ENCODE peak calls at places on chromosomes 1 and 21, in nine cellular contexts. One of them, this sample, is unnamed.

GRCh38 chr1:100506221-100506620 is 31.7 kb upstream of the GPR88 start:
- DNase-seq in spleen: no peak
- DNase-seq in cardiac muscle cell: no peak
- DNase-seq in ovary: no peak
- DNase-seq in tibial artery: no peak
- DNase-seq in heart left ventricle: no peak
- DNase-seq in lower lobe of right lung: no peak
- DNase-seq in stomach: no peak
- DNase-seq in body of pancreas: no peak
- DNase-seq in this sample: no peak

GRCh38 chr21:46661211-46661625 is 25.7 kb downstream of the PRMT2 start:
- DNase-seq in spleen: no peak
- DNase-seq in cardiac muscle cell: peak; percentile 84
- DNase-seq in ovary: peak; percentile 74
- DNase-seq in tibial artery: no peak
- DNase-seq in heart left ventricle: peak; percentile 54
- DNase-seq in lower lobe of right lung: peak; percentile 76
- DNase-seq in stomach: peak; percentile 40
- DNase-seq in body of pancreas: peak; percentile 47
- DNase-seq in this sample: peak; percentile 51

GRCh38 chr1:31617218-31617916 is at the start of gene HCRTR1:
- DNase-seq in spleen: no peak
- DNase-seq in cardiac muscle cell: no peak
- DNase-seq in ovary: no peak
- DNase-seq in tibial artery: no peak
- DNase-seq in heart left ventricle: no peak
- DNase-seq in lower lobe of right lung: no peak
- DNase-seq in stomach: no peak
- DNase-seq in body of pancreas: no peak
- DNase-seq in this sample: no peak

GRCh38 chr1:108801101-108801500 is 54.6 kb downstream of the STXBP3 start:
- DNase-seq in spleen: no peak
- DNase-seq in cardiac muscle cell: no peak
- DNase-seq in ovary: no peak
- DNase-seq in tibial artery: no peak
- DNase-seq in heart left ventricle: no peak
- DNase-seq in lower lobe of right lung: no peak
- DNase-seq in stomach: no peak
- DNase-seq in body of pancreas: no peak
- DNase-seq in this sample: no peak

GRCh38 chr21:41951876-41952567 is 1.8 kb downstream of the C2CD2 start:
- DNase-seq in spleen: peak; percentile 81
- DNase-seq in cardiac muscle cell: no peak
- DNase-seq in ovary: no peak
- DNase-seq in tibial artery: no peak
- DNase-seq in heart left ventricle: no peak
- DNase-seq in lower lobe of right lung: no peak
- DNase-seq in stomach: no peak
- DNase-seq in body of pancreas: no peak
- DNase-seq in this sample: no peak

GRCh38 chr1:239912471-239912870 is 179.2 kb upstream of the FMN2 start:
- DNase-seq in spleen: no peak
- DNase-seq in cardiac muscle cell: no peak
- DNase-seq in ovary: no peak
- DNase-seq in tibial artery: no peak
- DNase-seq in heart left ventricle: no peak
- DNase-seq in lower lobe of right lung: no peak
- DNase-seq in stomach: no peak
- DNase-seq in body of pancreas: no peak
- DNase-seq in this sample: no peak

GRCh38 chr1:55213029-55213884 is 1.9 kb downstream of the USP24 start:
- DNase-seq in spleen: no peak
- DNase-seq in cardiac muscle cell: no peak
- DNase-seq in ovary: no peak
- DNase-seq in tibial artery: no peak
- DNase-seq in heart left ventricle: no peak
- DNase-seq in lower lobe of right lung: no peak
- DNase-seq in stomach: no peak
- DNase-seq in body of pancreas: no peak
- DNase-seq in this sample: no peak

GRCh38 chr1:10525208-10525607 is 50.5 kb downstream of the PEX14 start:
- DNase-seq in spleen: no peak
- DNase-seq in cardiac muscle cell: no peak
- DNase-seq in ovary: no peak
- DNase-seq in tibial artery: no peak
- DNase-seq in heart left ventricle: no peak
- DNase-seq in lower lobe of right lung: no peak
- DNase-seq in stomach: no peak
- DNase-seq in body of pancreas: no peak
- DNase-seq in this sample: no peak

GRCh38 chr1:43766086-43766784 is 58.9 kb downstream of the ST3GAL3 start:
- DNase-seq in spleen: no peak
- DNase-seq in cardiac muscle cell: peak; percentile 89
- DNase-seq in ovary: no peak
- DNase-seq in tibial artery: no peak
- DNase-seq in heart left ventricle: no peak
- DNase-seq in lower lobe of right lung: peak; percentile 59
- DNase-seq in stomach: no peak
- DNase-seq in body of pancreas: no peak
- DNase-seq in this sample: no peak

GRCh38 chr1:43764581-43764980 is 57.2 kb downstream of the ST3GAL3 start:
- DNase-seq in spleen: no peak
- DNase-seq in cardiac muscle cell: peak; percentile 16
- DNase-seq in ovary: no peak
- DNase-seq in tibial artery: no peak
- DNase-seq in heart left ventricle: peak; percentile 57
- DNase-seq in lower lobe of right lung: no peak
- DNase-seq in stomach: no peak
- DNase-seq in body of pancreas: no peak
- DNase-seq in this sample: no peak

GRCh38 chr1:43766818-43767525 is 59.6 kb downstream of the ST3GAL3 start:
- DNase-seq in spleen: no peak
- DNase-seq in cardiac muscle cell: peak; percentile 29
- DNase-seq in ovary: no peak
- DNase-seq in tibial artery: no peak
- DNase-seq in heart left ventricle: no peak
- DNase-seq in lower lobe of right lung: no peak
- DNase-seq in stomach: no peak
- DNase-seq in body of pancreas: no peak
- DNase-seq in this sample: no peak

GRCh38 chr1:43760745-43761343 is 53.5 kb downstream of the ST3GAL3 start:
- DNase-seq in spleen: no peak
- DNase-seq in cardiac muscle cell: no peak
- DNase-seq in ovary: no peak
- DNase-seq in tibial artery: no peak
- DNase-seq in heart left ventricle: no peak
- DNase-seq in lower lobe of right lung: no peak
- DNase-seq in stomach: no peak
- DNase-seq in body of pancreas: no peak
- DNase-seq in this sample: no peak

GRCh38 chr1:43763497-43763973 is 56.2 kb downstream of the ST3GAL3 start:
- DNase-seq in spleen: no peak
- DNase-seq in cardiac muscle cell: peak; percentile 87
- DNase-seq in ovary: peak; percentile 81
- DNase-seq in tibial artery: peak; percentile 79
- DNase-seq in heart left ventricle: peak; percentile 69
- DNase-seq in lower lobe of right lung: no peak
- DNase-seq in stomach: peak; percentile 65
- DNase-seq in body of pancreas: peak; percentile 86
- DNase-seq in this sample: no peak
- H3K4me1 ChIP-seq in spleen: peaks cover 39% of the 10 kb centered on the region
- H3K4me1 ChIP-seq in cardiac muscle cell: peaks cover 43% of the 10 kb centered on the region
- H3K4me1 ChIP-seq in ovary: peaks cover 2% of the 10 kb centered on the region
- H3K4me1 ChIP-seq in tibial artery: no peaks in the 10 kb centered on the region
- H3K4me1 ChIP-seq in heart left ventricle: peaks cover 5% of the 10 kb centered on the region
- H3K4me1 ChIP-seq in lower lobe of right lung: peaks cover 13% of the 10 kb centered on the region
- H3K4me1 ChIP-seq in stomach: peaks cover 14% of the 10 kb centered on the region
- H3K4me1 ChIP-seq in body of pancreas: no peaks in the 10 kb centered on the region
- H3K4me1 ChIP-seq in this sample: no peaks in the 10 kb centered on the region

DNA sequence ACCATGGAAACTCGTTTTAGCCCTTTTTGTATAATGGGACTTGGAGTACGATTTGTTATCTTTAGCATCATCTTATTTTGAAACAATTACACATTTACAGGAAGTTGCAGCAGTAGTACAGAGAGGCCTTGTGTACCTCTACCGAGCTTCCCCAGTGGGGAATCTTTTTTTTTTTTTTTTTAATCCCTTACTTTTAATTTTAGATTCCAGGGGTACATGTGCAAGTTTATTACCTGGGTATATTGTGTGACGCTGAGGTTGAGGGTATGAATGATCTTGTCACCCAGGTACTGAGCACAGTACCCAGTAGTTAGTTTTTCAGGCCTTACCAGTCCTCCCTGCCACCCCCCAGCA is 45.9 kb downstream of the HHAT start:
- DNase-seq in spleen: no peak
- DNase-seq in cardiac muscle cell: no peak
- DNase-seq in ovary: no peak
- DNase-seq in tibial artery: no peak
- DNase-seq in heart left ventricle: no peak
- DNase-seq in lower lobe of right lung: no peak
- DNase-seq in stomach: no peak
- DNase-seq in body of pancreas: no peak
- DNase-seq in this sample: no peak
- TF ChIP-seq CTCF in spleen: no peak
- TF ChIP-seq CTCF in cardiac muscle cell: no peak
- TF ChIP-seq CTCF in ovary: no peak
- TF ChIP-seq CTCF in tibial artery: no peak
- TF ChIP-seq CTCF in heart left ventricle: no peak
- TF ChIP-seq CTCF in lower lobe of right lung: no peak
- TF ChIP-seq CTCF in stomach: no peak
- TF ChIP-seq CTCF in body of pancreas: no peak
- TF ChIP-seq CTCF in this sample: peak; percentile 2

GRCh38 chr1:19433610-19433999 is 51.7 kb downstream of the CAPZB start:
- DNase-seq in spleen: no peak
- DNase-seq in cardiac muscle cell: no peak
- DNase-seq in ovary: no peak
- DNase-seq in tibial artery: no peak
- DNase-seq in heart left ventricle: no peak
- DNase-seq in lower lobe of right lung: no peak
- DNase-seq in stomach: no peak
- DNase-seq in body of pancreas: no peak
- DNase-seq in this sample: no peak

GRCh38 chr1:19436716-19437476 is 48.4 kb downstream of the CAPZB start:
- DNase-seq in spleen: no peak
- DNase-seq in cardiac muscle cell: no peak
- DNase-seq in ovary: peak; percentile 91
- DNase-seq in tibial artery: peak; percentile 92
- DNase-seq in heart left ventricle: peak; percentile 75
- DNase-seq in lower lobe of right lung: peak; percentile 71
- DNase-seq in stomach: peak; percentile 83
- DNase-seq in body of pancreas: peak; percentile 86
- DNase-seq in this sample: peak; percentile 85

GRCh38 chr1:19435181-19435580 is 50.2 kb downstream of the CAPZB start:
- DNase-seq in spleen: no peak
- DNase-seq in cardiac muscle cell: no peak
- DNase-seq in ovary: peak; percentile 53
- DNase-seq in tibial artery: peak; percentile 61
- DNase-seq in heart left ventricle: no peak
- DNase-seq in lower lobe of right lung: no peak
- DNase-seq in stomach: no peak
- DNase-seq in body of pancreas: no peak
- DNase-seq in this sample: no peak

GRCh38 chr1:19437911-19438310 is 47.4 kb downstream of the CAPZB start:
- DNase-seq in spleen: no peak
- DNase-seq in cardiac muscle cell: no peak
- DNase-seq in ovary: peak; percentile 92
- DNase-seq in tibial artery: peak; percentile 91
- DNase-seq in heart left ventricle: peak; percentile 86
- DNase-seq in lower lobe of right lung: peak; percentile 62
- DNase-seq in stomach: peak; percentile 37
- DNase-seq in body of pancreas: no peak
- DNase-seq in this sample: peak; percentile 64

DNA sequence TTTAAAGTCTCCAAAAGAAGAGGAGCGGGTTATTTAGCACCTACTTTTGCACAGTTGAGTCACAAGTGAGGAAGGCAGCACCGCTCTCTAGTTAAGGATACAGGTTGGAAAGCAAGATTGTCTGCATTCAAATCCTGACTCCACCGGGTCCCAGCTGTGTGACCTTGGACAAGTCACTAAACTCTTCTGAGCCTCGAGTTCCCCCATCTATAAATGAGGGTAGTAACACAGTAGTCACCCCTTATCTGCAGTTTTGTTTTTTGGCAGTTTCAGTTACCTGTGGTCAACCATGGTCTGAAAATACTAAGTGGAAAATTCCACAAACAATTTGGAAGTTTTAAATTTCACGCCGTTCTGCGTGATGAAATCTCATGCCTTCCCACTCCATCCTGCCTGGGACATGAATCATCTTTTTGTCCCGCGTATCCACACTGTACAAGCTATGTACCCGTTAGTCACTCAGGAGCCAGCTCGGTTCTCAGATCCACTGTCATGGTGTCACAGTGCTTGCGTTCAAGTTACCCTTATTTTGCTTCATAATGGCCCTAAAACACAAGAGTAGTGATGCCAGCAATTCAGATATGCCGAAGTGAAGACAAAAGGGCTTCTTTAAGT is 49.4 kb downstream of the CAPZB start:
- DNase-seq in spleen: no peak
- DNase-seq in cardiac muscle cell: no peak
- DNase-seq in ovary: peak; percentile 51
- DNase-seq in tibial artery: no peak
- DNase-seq in heart left ventricle: no peak
- DNase-seq in lower lobe of right lung: no peak
- DNase-seq in stomach: no peak
- DNase-seq in body of pancreas: no peak
- DNase-seq in this sample: no peak
- H3K4me1 ChIP-seq in spleen: peaks cover 92% of the 10 kb centered on the region
- H3K4me1 ChIP-seq in cardiac muscle cell: peaks cover 31% of the 10 kb centered on the region
- H3K4me1 ChIP-seq in ovary: peaks cover 54% of the 10 kb centered on the region
- H3K4me1 ChIP-seq in tibial artery: peaks cover 81% of the 10 kb centered on the region
- H3K4me1 ChIP-seq in heart left ventricle: peaks cover 76% of the 10 kb centered on the region
- H3K4me1 ChIP-seq in lower lobe of right lung: peaks cover 87% of the 10 kb centered on the region
- H3K4me1 ChIP-seq in stomach: peaks cover 93% of the 10 kb centered on the region
- H3K4me1 ChIP-seq in body of pancreas: peaks cover 60% of the 10 kb centered on the region
- H3K4me1 ChIP-seq in this sample: peaks cover 55% of the 10 kb centered on the region

GRCh38 chr1:162566870-162567269 is 5.3 kb downstream of the UAP1 start:
- DNase-seq in spleen: no peak
- DNase-seq in cardiac muscle cell: no peak
- DNase-seq in ovary: no peak
- DNase-seq in tibial artery: no peak
- DNase-seq in heart left ventricle: no peak
- DNase-seq in lower lobe of right lung: no peak
- DNase-seq in stomach: no peak
- DNase-seq in body of pancreas: no peak
- DNase-seq in this sample: no peak

GRCh38 chr1:162561616-162562451 is at the start of gene UAP1:
- DNase-seq in spleen: no peak
- DNase-seq in cardiac muscle cell: no peak
- DNase-seq in ovary: peak; percentile 54
- DNase-seq in tibial artery: no peak
- DNase-seq in heart left ventricle: peak; percentile 50
- DNase-seq in lower lobe of right lung: no peak
- DNase-seq in stomach: no peak
- DNase-seq in body of pancreas: peak; percentile 26
- DNase-seq in this sample: no peak

GRCh38 chr1:162562452-162562828 is 918 bp downstream of the UAP1 start:
- DNase-seq in spleen: no peak
- DNase-seq in cardiac muscle cell: no peak
- DNase-seq in ovary: peak; percentile 30
- DNase-seq in tibial artery: no peak
- DNase-seq in heart left ventricle: no peak
- DNase-seq in lower lobe of right lung: no peak
- DNase-seq in stomach: no peak
- DNase-seq in body of pancreas: peak; percentile 45
- DNase-seq in this sample: peak; percentile 64

GRCh38 chr1:162565460-162565859 is 3.9 kb downstream of the UAP1 start:
- DNase-seq in spleen: no peak
- DNase-seq in cardiac muscle cell: no peak
- DNase-seq in ovary: no peak
- DNase-seq in tibial artery: no peak
- DNase-seq in heart left ventricle: no peak
- DNase-seq in lower lobe of right lung: no peak
- DNase-seq in stomach: no peak
- DNase-seq in body of pancreas: no peak
- DNase-seq in this sample: no peak

GRCh38 chr1:162564762-162565218 is 3.3 kb downstream of the UAP1 start:
- DNase-seq in spleen: no peak
- DNase-seq in cardiac muscle cell: no peak
- DNase-seq in ovary: no peak
- DNase-seq in tibial artery: no peak
- DNase-seq in heart left ventricle: no peak
- DNase-seq in lower lobe of right lung: no peak
- DNase-seq in stomach: no peak
- DNase-seq in body of pancreas: no peak
- DNase-seq in this sample: no peak
- TF ChIP-seq CTCF in spleen: no peak
- TF ChIP-seq CTCF in cardiac muscle cell: peak; percentile 12
- TF ChIP-seq CTCF in ovary: no peak
- TF ChIP-seq CTCF in tibial artery: no peak
- TF ChIP-seq CTCF in heart left ventricle: no peak
- TF ChIP-seq CTCF in lower lobe of right lung: no peak
- TF ChIP-seq CTCF in stomach: no peak
- TF ChIP-seq CTCF in body of pancreas: no peak
- TF ChIP-seq CTCF in this sample: no peak